ENCODE peak calls at places on chromosomes 11 and 22, in seven cellular contexts. W is H9, M is neuronal stem cell, I is H1, O is mesendoderm, Y is mesenchymal stem cell, L is IMR-90. E is an unnamed sample.

GRCh38 chr22:43209523-43209890 is 22.6 kb upstream of the TTLL12 start:
- DNase-seq in L (no peak), I (no peak), Y (no peak), W (no peak), O (no peak), M (no peak), E (no peak)

GRCh38 chr11:76918941-76919386 is 58.2 kb downstream of the ACER3 start:
- DNase-seq in I (no peak), L (peak), W (no peak), Y (peak), O (peak), M (peak), E (peak)

GRCh38 chr22:50157976-50158375 is 12.6 kb upstream of the PANX2 start:
- DNase-seq in L (no peak), W (peak), I (no peak), M (no peak), Y (no peak), O (no peak), E (no peak)

GRCh38 chr11:27699926-27700350 is 317 bp downstream of the BDNF start:
- DNase-seq in I (no peak), L (no peak), W (no peak), O (no peak), Y (no peak), M (no peak), E (no peak)

GRCh38 chr22:29016067-29016938 is 45.3 kb downstream of the C22orf31 start:
- DNase-seq in W (no peak), L (no peak), O (no peak), M (no peak), I (no peak), Y (no peak), E (no peak)

GRCh38 chr11:115616941-115617340 is 112.7 kb upstream of the CADM1 start:
- DNase-seq in O (no peak), W (no peak), M (no peak), I (no peak), Y (peak), L (peak), E (no peak)

GRCh38 chr22:49973018-49973965 is 12.7 kb downstream of the PIM3 start:
- DNase-seq in W (peak), O (peak), I (no peak), L (no peak), Y (peak), M (no peak), E (no peak)

GRCh38 chr11:121119444-121119843 is 18.4 kb downstream of the TECTA start:
- DNase-seq in O (no peak), L (no peak), Y (no peak), I (no peak), W (no peak), M (no peak), E (no peak)

GRCh38 chr22:38180841-38181452 is 683 bp downstream of the PLA2G6 start:
- DNase-seq in O (peak), Y (no peak), M (no peak), I (no peak), L (no peak), W (no peak), E (peak)

GRCh38 chr11:15106201-15106965 is 8.3 kb upstream of the INSC start:
- DNase-seq in W (no peak), M (no peak), Y (peak), O (no peak), I (no peak), L (peak), E (no peak)

GRCh38 chr11:94537051-94537600 is 6.6 kb upstream of the FUT4 start:
- DNase-seq in I (no peak), O (no peak), L (peak), M (no peak), W (no peak), Y (no peak), E (no peak)

GRCh38 chr11:93485983-93486382 is 57.2 kb downstream of the SMCO4 start:
- DNase-seq in M (no peak), O (no peak), W (no peak), Y (no peak), L (no peak), I (no peak), E (no peak)

GRCh38 chr11:22304337-22304961 is 33.7 kb upstream of the SLC17A6 start:
- DNase-seq in W (no peak), I (no peak), M (no peak), O (peak), L (peak), Y (peak), E (peak)

GRCh38 chr11:1348748-1349073 is 39.3 kb upstream of the TOLLIP start:
- DNase-seq in W (peak), O (no peak), L (no peak), Y (no peak), M (no peak), I (no peak), E (no peak)

GRCh38 chr11:36376315-36376887 is 80.3 kb downstream of the PRR5L start:
- DNase-seq in L (peak), O (peak), I (no peak), M (peak), Y (peak), W (peak), E (no peak)

GRCh38 chr22:40922484-40923303 is 28.5 kb upstream of the RBX1 start:
- DNase-seq in O (peak), W (no peak), I (no peak), Y (peak), L (peak), M (peak), E (no peak)

GRCh38 chr22:20777420-20778177 is 3.7 kb downstream of the SERPIND1 start:
- DNase-seq in L (peak), I (no peak), O (peak), Y (peak), M (no peak), W (no peak), E (peak)

GRCh38 chr22:28604961-28605360 is 74.7 kb downstream of the TTC28 start:
- DNase-seq in Y (no peak), I (no peak), L (peak), W (no peak), O (no peak), M (no peak), E (no peak)

GRCh38 chr22:22855617-22856308 is 31.9 kb upstream of the IGLL5 start:
- DNase-seq in W (peak), L (no peak), Y (no peak), O (peak), I (no peak), M (no peak), E (peak)
- H2AK5ac ChIP-seq in W (no peak), L (no peak), Y (no peak), O (no peak), I (no peak), M (peak), E (no peak)

GRCh38 chr11:78790784-78791183 is 216.1 kb upstream of the NARS2 start:
- DNase-seq in Y (no peak), W (no peak), O (no peak), I (no peak), M (no peak), L (no peak), E (no peak)
- H2AK5ac ChIP-seq in Y (no peak), W (no peak), O (no peak), I (no peak), M (peak), L (peak), E (no peak)

GRCh38 chr22:33606495-33606894 is 313.8 kb downstream of the LARGE1 start:
- DNase-seq in L (no peak), W (no peak), Y (no peak), O (no peak), M (no peak), I (no peak), E (no peak)

GRCh38 chr22:33605201-33605600 is 315.1 kb downstream of the LARGE1 start:
- DNase-seq in M (no peak), I (no peak), O (no peak), L (no peak), Y (no peak), W (no peak), E (no peak)

GRCh38 chr22:33601062-33601461 is 319.2 kb downstream of the LARGE1 start:
- DNase-seq in O (no peak), M (no peak), L (no peak), Y (no peak), W (no peak), I (no peak), E (no peak)

GRCh38 chr22:33600595-33600994 is 319.7 kb downstream of the LARGE1 start:
- DNase-seq in Y (no peak), M (no peak), W (no peak), O (no peak), L (no peak), I (no peak), E (no peak)

GRCh38 chr22:33605686-33606085 is 314.6 kb downstream of the LARGE1 start:
- DNase-seq in I (no peak), Y (no peak), W (no peak), M (peak), O (peak), L (no peak), E (no peak)
- H2AK5ac ChIP-seq in I (no peak), Y (no peak), W (no peak), M (no peak), O (no peak), L (no peak), E (no peak)

GRCh38 chr11:46725338-46726205 is 6.6 kb downstream of the F2 start:
- DNase-seq in M (no peak), Y (no peak), W (no peak), L (no peak), I (no peak), O (peak), E (no peak)
- H2AK5ac ChIP-seq in M (peak), Y (no peak), W (no peak), L (no peak), I (no peak), O (no peak), E (no peak)

E was measured in trophoblast cell.